ENCODE peak calls at places on chromosomes 7 and 10, in ten cellular contexts. One of them, this sample, is unnamed.

GRCh38 chr7:4204530-4205165 is 477.4 kb upstream of the FOXK1 start:
- DNase-seq in upper lobe of right lung: no peak
- DNase-seq in iPS DF 6.9: peak; percentile 41
- DNase-seq in naive thymus-derived CD4-positive, alpha-beta T cell: peak; percentile 30
- DNase-seq in astrocyte: no peak
- DNase-seq in tibial nerve: no peak
- DNase-seq in Peyer's patch: no peak
- DNase-seq in left ventricle myocardium inferior: no peak
- DNase-seq in aorta: peak; percentile 32
- DNase-seq in lower lobe of right lung: peak; percentile 14
- DNase-seq in this sample: no peak

GRCh38 chr10:17144757-17145156 is 15.1 kb upstream of the CUBN start:
- DNase-seq in Peyer's patch: no peak
- DNase-seq in iPS DF 6.9: no peak
- DNase-seq in left ventricle myocardium inferior: no peak
- DNase-seq in astrocyte: no peak
- DNase-seq in upper lobe of right lung: no peak
- DNase-seq in aorta: no peak
- DNase-seq in tibial nerve: no peak
- DNase-seq in lower lobe of right lung: no peak
- DNase-seq in naive thymus-derived CD4-positive, alpha-beta T cell: no peak
- DNase-seq in this sample: no peak

GRCh38 chr10:86343761-86344160 is 22.8 kb downstream of the GRID1 start:
- DNase-seq in left ventricle myocardium inferior: no peak
- DNase-seq in aorta: peak; percentile 33
- DNase-seq in astrocyte: no peak
- DNase-seq in tibial nerve: no peak
- DNase-seq in upper lobe of right lung: peak; percentile 72
- DNase-seq in Peyer's patch: no peak
- DNase-seq in naive thymus-derived CD4-positive, alpha-beta T cell: no peak
- DNase-seq in iPS DF 6.9: no peak
- DNase-seq in lower lobe of right lung: peak; percentile 64
- DNase-seq in this sample: no peak

GRCh38 chr7:106420741-106421140 is 136.0 kb upstream of the NAMPT start:
- DNase-seq in aorta: no peak
- DNase-seq in naive thymus-derived CD4-positive, alpha-beta T cell: no peak
- DNase-seq in left ventricle myocardium inferior: no peak
- DNase-seq in upper lobe of right lung: no peak
- DNase-seq in tibial nerve: no peak
- DNase-seq in astrocyte: no peak
- DNase-seq in iPS DF 6.9: no peak
- DNase-seq in lower lobe of right lung: no peak
- DNase-seq in Peyer's patch: no peak
- DNase-seq in this sample: no peak

GRCh38 chr10:4191354-4191753 is 406.3 kb upstream of the KLF6 start:
- DNase-seq in Peyer's patch: no peak
- DNase-seq in lower lobe of right lung: no peak
- DNase-seq in iPS DF 6.9: no peak
- DNase-seq in left ventricle myocardium inferior: no peak
- DNase-seq in tibial nerve: no peak
- DNase-seq in naive thymus-derived CD4-positive, alpha-beta T cell: no peak
- DNase-seq in upper lobe of right lung: no peak
- DNase-seq in astrocyte: no peak
- DNase-seq in aorta: no peak
- DNase-seq in this sample: no peak

GRCh38 chr10:51077507-51077906 is 3.2 kb downstream of the PRKG1 start:
- DNase-seq in astrocyte: no peak
- DNase-seq in lower lobe of right lung: no peak
- DNase-seq in left ventricle myocardium inferior: no peak
- DNase-seq in tibial nerve: no peak
- DNase-seq in naive thymus-derived CD4-positive, alpha-beta T cell: no peak
- DNase-seq in upper lobe of right lung: no peak
- DNase-seq in Peyer's patch: no peak
- DNase-seq in aorta: no peak
- DNase-seq in iPS DF 6.9: no peak
- DNase-seq in this sample: no peak

GRCh38 chr7:91228927-91229326 is 35.3 kb upstream of the FZD1 start:
- DNase-seq in aorta: no peak
- DNase-seq in tibial nerve: no peak
- DNase-seq in left ventricle myocardium inferior: no peak
- DNase-seq in astrocyte: no peak
- DNase-seq in upper lobe of right lung: no peak
- DNase-seq in lower lobe of right lung: no peak
- DNase-seq in iPS DF 6.9: no peak
- DNase-seq in naive thymus-derived CD4-positive, alpha-beta T cell: no peak
- DNase-seq in Peyer's patch: no peak
- DNase-seq in this sample: no peak

GRCh38 chr10:70558871-70559810 is 43.4 kb downstream of the PRF1 start:
- DNase-seq in upper lobe of right lung: peak; percentile 85
- DNase-seq in naive thymus-derived CD4-positive, alpha-beta T cell: peak; percentile 14
- DNase-seq in Peyer's patch: peak; percentile 78
- DNase-seq in left ventricle myocardium inferior: peak; percentile 71
- DNase-seq in astrocyte: peak; percentile 45
- DNase-seq in iPS DF 6.9: peak; percentile 29
- DNase-seq in lower lobe of right lung: peak; percentile 68
- DNase-seq in tibial nerve: peak; percentile 49
- DNase-seq in aorta: peak; percentile 67
- DNase-seq in this sample: peak; percentile 57

GRCh38 chr7:156947120-156947843 is 2.2 kb upstream of the NOM1 start:
- DNase-seq in Peyer's patch: peak; percentile 25
- DNase-seq in upper lobe of right lung: no peak
- DNase-seq in left ventricle myocardium inferior: no peak
- DNase-seq in lower lobe of right lung: no peak
- DNase-seq in aorta: no peak
- DNase-seq in naive thymus-derived CD4-positive, alpha-beta T cell: no peak
- DNase-seq in astrocyte: no peak
- DNase-seq in iPS DF 6.9: no peak
- DNase-seq in tibial nerve: no peak
- DNase-seq in this sample: no peak

GRCh38 chr7:94145602-94146001 is 141.4 kb upstream of the BET1 start:
- DNase-seq in astrocyte: no peak
- DNase-seq in iPS DF 6.9: no peak
- DNase-seq in tibial nerve: no peak
- DNase-seq in naive thymus-derived CD4-positive, alpha-beta T cell: no peak
- DNase-seq in Peyer's patch: no peak
- DNase-seq in aorta: no peak
- DNase-seq in upper lobe of right lung: no peak
- DNase-seq in left ventricle myocardium inferior: no peak
- DNase-seq in lower lobe of right lung: no peak
- DNase-seq in this sample: no peak

GRCh38 chr7:149027560-149028345 is 552 bp downstream of the PDIA4 start:
- DNase-seq in lower lobe of right lung: no peak
- DNase-seq in iPS DF 6.9: no peak
- DNase-seq in astrocyte: peak; percentile 36
- DNase-seq in left ventricle myocardium inferior: no peak
- DNase-seq in Peyer's patch: no peak
- DNase-seq in aorta: no peak
- DNase-seq in tibial nerve: peak; percentile 9
- DNase-seq in upper lobe of right lung: no peak
- DNase-seq in naive thymus-derived CD4-positive, alpha-beta T cell: no peak
- DNase-seq in this sample: peak; percentile 28

GRCh38 chr7:19122018-19122588 is 4.7 kb upstream of the TWIST1 start:
- DNase-seq in tibial nerve: no peak
- DNase-seq in upper lobe of right lung: no peak
- DNase-seq in iPS DF 6.9: no peak
- DNase-seq in lower lobe of right lung: no peak
- DNase-seq in astrocyte: no peak
- DNase-seq in aorta: no peak
- DNase-seq in naive thymus-derived CD4-positive, alpha-beta T cell: no peak
- DNase-seq in Peyer's patch: no peak
- DNase-seq in left ventricle myocardium inferior: no peak
- DNase-seq in this sample: no peak

GRCh38 chr10:63084690-63085377 is 48.3 kb upstream of the NRBF2 start:
- DNase-seq in astrocyte: no peak
- DNase-seq in left ventricle myocardium inferior: no peak
- DNase-seq in aorta: no peak
- DNase-seq in iPS DF 6.9: no peak
- DNase-seq in Peyer's patch: no peak
- DNase-seq in upper lobe of right lung: no peak
- DNase-seq in lower lobe of right lung: no peak
- DNase-seq in naive thymus-derived CD4-positive, alpha-beta T cell: no peak
- DNase-seq in tibial nerve: no peak
- DNase-seq in this sample: no peak
- H3K27ac ChIP-seq in astrocyte: no peak overlapping the region
- H3K27ac ChIP-seq in left ventricle myocardium inferior: no peak overlapping the region
- H3K27ac ChIP-seq in aorta: no peak overlapping the region
- H3K27ac ChIP-seq in iPS DF 6.9: no peak overlapping the region
- H3K27ac ChIP-seq in Peyer's patch: no peak overlapping the region
- H3K27ac ChIP-seq in upper lobe of right lung: peak overlapping the region; percentile 17
- H3K27ac ChIP-seq in lower lobe of right lung: no peak overlapping the region
- H3K27ac ChIP-seq in naive thymus-derived CD4-positive, alpha-beta T cell: no peak overlapping the region
- H3K27ac ChIP-seq in tibial nerve: no peak overlapping the region
- H3K27ac ChIP-seq in this sample: no peak overlapping the region

GRCh38 chr10:33274096-33274785 is 60.2 kb downstream of the NRP1 start:
- DNase-seq in Peyer's patch: no peak
- DNase-seq in iPS DF 6.9: no peak
- DNase-seq in left ventricle myocardium inferior: no peak
- DNase-seq in aorta: no peak
- DNase-seq in lower lobe of right lung: no peak
- DNase-seq in upper lobe of right lung: no peak
- DNase-seq in naive thymus-derived CD4-positive, alpha-beta T cell: no peak
- DNase-seq in tibial nerve: no peak
- DNase-seq in astrocyte: peak; percentile 89
- DNase-seq in this sample: no peak
- H3K4me1 ChIP-seq in Peyer's patch: peaks cover 17% of the 10 kb centered on the region
- H3K4me1 ChIP-seq in iPS DF 6.9: peaks cover 3% of the 10 kb centered on the region
- H3K4me1 ChIP-seq in left ventricle myocardium inferior: peaks cover 100% of the 10 kb centered on the region
- H3K4me1 ChIP-seq in aorta: peaks cover 11% of the 10 kb centered on the region
- H3K4me1 ChIP-seq in lower lobe of right lung: peaks cover 44% of the 10 kb centered on the region
- H3K4me1 ChIP-seq in upper lobe of right lung: peaks cover 27% of the 10 kb centered on the region
- H3K4me1 ChIP-seq in naive thymus-derived CD4-positive, alpha-beta T cell: no peaks in the 10 kb centered on the region
- H3K4me1 ChIP-seq in tibial nerve: peaks cover 66% of the 10 kb centered on the region
- H3K4me1 ChIP-seq in astrocyte: peaks cover 42% of the 10 kb centered on the region
- H3K4me1 ChIP-seq in this sample: peaks cover 38% of the 10 kb centered on the region

GRCh38 chr7:79078273-79078672 is 375.2 kb downstream of the MAGI2 start:
- DNase-seq in astrocyte: no peak
- DNase-seq in iPS DF 6.9: no peak
- DNase-seq in lower lobe of right lung: no peak
- DNase-seq in naive thymus-derived CD4-positive, alpha-beta T cell: no peak
- DNase-seq in aorta: no peak
- DNase-seq in left ventricle myocardium inferior: no peak
- DNase-seq in tibial nerve: no peak
- DNase-seq in upper lobe of right lung: no peak
- DNase-seq in Peyer's patch: no peak
- DNase-seq in this sample: no peak
- H3K4me3 ChIP-seq in astrocyte: no peak overlapping the region
- H3K4me3 ChIP-seq in iPS DF 6.9: no peak overlapping the region
- H3K4me3 ChIP-seq in lower lobe of right lung: no peak overlapping the region
- H3K4me3 ChIP-seq in naive thymus-derived CD4-positive, alpha-beta T cell: no peak overlapping the region
- H3K4me3 ChIP-seq in aorta: no peak overlapping the region
- H3K4me3 ChIP-seq in left ventricle myocardium inferior: no peak overlapping the region
- H3K4me3 ChIP-seq in tibial nerve: no peak overlapping the region
- H3K4me3 ChIP-seq in upper lobe of right lung: no peak overlapping the region
- H3K4me3 ChIP-seq in Peyer's patch: no peak overlapping the region
- H3K4me3 ChIP-seq in this sample: no peak overlapping the region

GRCh38 chr10:129501652-129502436 is 34.8 kb downstream of the MGMT start:
- DNase-seq in iPS DF 6.9: no peak
- DNase-seq in astrocyte: no peak
- DNase-seq in aorta: no peak
- DNase-seq in upper lobe of right lung: no peak
- DNase-seq in Peyer's patch: no peak
- DNase-seq in tibial nerve: no peak
- DNase-seq in naive thymus-derived CD4-positive, alpha-beta T cell: no peak
- DNase-seq in left ventricle myocardium inferior: no peak
- DNase-seq in lower lobe of right lung: no peak
- DNase-seq in this sample: no peak

GRCh38 chr10:129498680-129499079 is 31.6 kb downstream of the MGMT start:
- DNase-seq in iPS DF 6.9: no peak
- DNase-seq in left ventricle myocardium inferior: no peak
- DNase-seq in lower lobe of right lung: no peak
- DNase-seq in naive thymus-derived CD4-positive, alpha-beta T cell: no peak
- DNase-seq in Peyer's patch: no peak
- DNase-seq in tibial nerve: no peak
- DNase-seq in aorta: no peak
- DNase-seq in upper lobe of right lung: no peak
- DNase-seq in astrocyte: no peak
- DNase-seq in this sample: no peak

GRCh38 chr10:129496995-129497394 is 30.0 kb downstream of the MGMT start:
- DNase-seq in iPS DF 6.9: no peak
- DNase-seq in naive thymus-derived CD4-positive, alpha-beta T cell: no peak
- DNase-seq in tibial nerve: no peak
- DNase-seq in aorta: no peak
- DNase-seq in Peyer's patch: no peak
- DNase-seq in left ventricle myocardium inferior: no peak
- DNase-seq in upper lobe of right lung: no peak
- DNase-seq in astrocyte: no peak
- DNase-seq in lower lobe of right lung: no peak
- DNase-seq in this sample: no peak

GRCh38 chr10:129502448-129502847 is 35.4 kb downstream of the MGMT start:
- DNase-seq in tibial nerve: no peak
- DNase-seq in aorta: no peak
- DNase-seq in lower lobe of right lung: no peak
- DNase-seq in iPS DF 6.9: no peak
- DNase-seq in upper lobe of right lung: no peak
- DNase-seq in naive thymus-derived CD4-positive, alpha-beta T cell: no peak
- DNase-seq in Peyer's patch: no peak
- DNase-seq in astrocyte: no peak
- DNase-seq in left ventricle myocardium inferior: no peak
- DNase-seq in this sample: no peak

GRCh38 chr10:129500617-129501339 is 33.7 kb downstream of the MGMT start:
- DNase-seq in lower lobe of right lung: no peak
- DNase-seq in iPS DF 6.9: no peak
- DNase-seq in aorta: no peak
- DNase-seq in tibial nerve: no peak
- DNase-seq in left ventricle myocardium inferior: no peak
- DNase-seq in Peyer's patch: no peak
- DNase-seq in naive thymus-derived CD4-positive, alpha-beta T cell: no peak
- DNase-seq in upper lobe of right lung: no peak
- DNase-seq in astrocyte: no peak
- DNase-seq in this sample: no peak
- H3K27ac ChIP-seq in lower lobe of right lung: no peak overlapping the region
- H3K27ac ChIP-seq in iPS DF 6.9: no peak overlapping the region
- H3K27ac ChIP-seq in aorta: no peak overlapping the region
- H3K27ac ChIP-seq in tibial nerve: no peak overlapping the region
- H3K27ac ChIP-seq in left ventricle myocardium inferior: no peak overlapping the region
- H3K27ac ChIP-seq in Peyer's patch: no peak overlapping the region
- H3K27ac ChIP-seq in naive thymus-derived CD4-positive, alpha-beta T cell: no peak overlapping the region
- H3K27ac ChIP-seq in upper lobe of right lung: no peak overlapping the region
- H3K27ac ChIP-seq in astrocyte: no peak overlapping the region
- H3K27ac ChIP-seq in this sample: no peak overlapping the region